ENCODE peak calls at places on chromosomes 6 and 20, in six cellular contexts. One of them, this sample, is unnamed.

GRCh38 chr6:122839477-122839876 is 50.4 kb downstream of the SMPDL3A start:
- DNase-seq in GM12865: peak
- DNase-seq in body of pancreas: peak
- DNase-seq in stomach: peak
- DNase-seq in neuronal stem cell: peak
- DNase-seq in esophagus squamous epithelium: no peak
- DNase-seq in this sample: peak

GRCh38 chr6:20688710-20689500 is 154.6 kb downstream of the CDKAL1 start:
- DNase-seq in GM12865: peak
- DNase-seq in body of pancreas: no peak
- DNase-seq in stomach: no peak
- DNase-seq in neuronal stem cell: no peak
- DNase-seq in esophagus squamous epithelium: no peak
- DNase-seq in this sample: peak

GRCh38 chr6:148343383-148343782 is 745 bp downstream of the SASH1 start:
- DNase-seq in GM12865: no peak
- DNase-seq in body of pancreas: no peak
- DNase-seq in stomach: no peak
- DNase-seq in neuronal stem cell: no peak
- DNase-seq in esophagus squamous epithelium: no peak
- DNase-seq in this sample: no peak

GRCh38 chr20:36541227-36542018 is at the start of gene MYL9:
- DNase-seq in GM12865: peak
- DNase-seq in body of pancreas: peak
- DNase-seq in stomach: peak
- DNase-seq in neuronal stem cell: peak
- DNase-seq in esophagus squamous epithelium: no peak
- DNase-seq in this sample: peak

GRCh38 chr6:153162646-153163045 is 31.6 kb upstream of the RGS17 start:
- DNase-seq in GM12865: no peak
- DNase-seq in body of pancreas: no peak
- DNase-seq in stomach: no peak
- DNase-seq in neuronal stem cell: no peak
- DNase-seq in esophagus squamous epithelium: no peak
- DNase-seq in this sample: no peak

GRCh38 chr20:53087034-53087777 is 115.0 kb downstream of the TSHZ2 start:
- DNase-seq in GM12865: no peak
- DNase-seq in body of pancreas: no peak
- DNase-seq in stomach: no peak
- DNase-seq in neuronal stem cell: no peak
- DNase-seq in esophagus squamous epithelium: no peak
- DNase-seq in this sample: no peak

GRCh38 chr6:16857969-16858592 is 96.8 kb upstream of the ATXN1 start:
- DNase-seq in GM12865: no peak
- DNase-seq in body of pancreas: no peak
- DNase-seq in stomach: no peak
- DNase-seq in neuronal stem cell: no peak
- DNase-seq in esophagus squamous epithelium: no peak
- DNase-seq in this sample: no peak

GRCh38 chr6:44117397-44118128 is 9.7 kb downstream of the MRPL14 start:
- DNase-seq in GM12865: no peak
- DNase-seq in body of pancreas: peak
- DNase-seq in stomach: peak
- DNase-seq in neuronal stem cell: no peak
- DNase-seq in esophagus squamous epithelium: no peak
- DNase-seq in this sample: no peak

DNA sequence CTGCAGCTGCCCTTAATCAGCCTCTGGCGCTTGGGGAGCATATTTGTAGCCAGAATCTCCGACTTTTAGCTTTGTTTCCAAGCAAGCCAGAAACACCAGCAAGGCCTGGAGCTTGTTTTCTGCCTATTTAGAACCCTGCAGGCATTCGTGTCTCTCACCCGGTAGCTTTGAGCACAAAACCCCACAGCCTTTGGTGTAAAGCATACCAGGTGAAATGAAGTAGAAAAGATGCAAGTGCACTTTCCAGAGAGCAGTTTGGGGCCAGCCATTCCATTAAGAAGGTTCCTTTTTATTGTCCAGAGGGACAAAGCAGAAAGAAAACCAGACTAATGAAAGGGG is 736 bp downstream of the FAM217B start:
- DNase-seq in GM12865: no peak
- DNase-seq in body of pancreas: no peak
- DNase-seq in stomach: no peak
- DNase-seq in neuronal stem cell: no peak
- DNase-seq in esophagus squamous epithelium: no peak
- DNase-seq in this sample: no peak
- H3K4me3 ChIP-seq in GM12865: peak
- H3K4me3 ChIP-seq in body of pancreas: peak
- H3K4me3 ChIP-seq in stomach: peak
- H3K4me3 ChIP-seq in neuronal stem cell: peak
- H3K4me3 ChIP-seq in esophagus squamous epithelium: peak
- H3K4me3 ChIP-seq in this sample: peak

DNA sequence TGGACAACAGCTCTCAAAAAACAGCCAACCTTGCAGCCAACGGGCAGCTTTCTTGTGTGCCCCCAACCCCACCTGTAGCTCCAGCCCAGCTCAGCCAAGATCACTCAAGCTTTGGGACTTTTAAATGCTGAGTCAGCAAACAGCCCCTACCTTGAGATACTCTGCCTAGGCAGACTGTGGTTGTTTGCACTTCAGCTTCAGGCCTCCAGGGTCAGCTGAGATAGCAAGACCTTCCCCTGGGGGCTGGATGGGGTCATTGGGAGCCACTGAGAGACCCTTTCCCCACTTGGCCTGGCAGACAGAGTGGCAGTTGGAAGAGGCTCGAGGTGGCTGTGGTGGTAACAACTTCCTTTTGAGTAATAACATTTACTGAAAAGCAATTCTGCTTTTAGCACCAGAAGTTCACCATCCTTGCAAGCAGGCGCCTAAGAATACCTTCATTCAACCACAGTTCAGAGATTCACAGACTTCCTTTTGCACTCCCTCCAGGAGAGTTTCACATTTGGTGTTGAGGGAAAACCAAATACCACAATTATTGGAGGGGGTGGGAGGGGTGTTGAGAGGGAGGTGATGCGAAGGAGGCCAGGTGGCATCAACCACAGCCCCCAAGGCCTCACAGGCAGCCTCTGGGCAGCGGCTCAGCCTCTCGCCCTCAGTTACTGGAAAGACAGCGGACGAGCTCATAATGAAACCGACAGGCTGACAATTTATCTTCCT is 148.0 kb downstream of the CEBPB start:
- DNase-seq in GM12865: peak
- DNase-seq in body of pancreas: no peak
- DNase-seq in stomach: no peak
- DNase-seq in neuronal stem cell: no peak
- DNase-seq in esophagus squamous epithelium: no peak
- DNase-seq in this sample: no peak
- H3K4me3 ChIP-seq in GM12865: peak
- H3K4me3 ChIP-seq in body of pancreas: no peak
- H3K4me3 ChIP-seq in stomach: no peak
- H3K4me3 ChIP-seq in neuronal stem cell: no peak
- H3K4me3 ChIP-seq in esophagus squamous epithelium: peak
- H3K4me3 ChIP-seq in this sample: no peak

GRCh38 chr6:14997507-14997906 is 248.4 kb upstream of the JARID2 start:
- DNase-seq in GM12865: no peak
- DNase-seq in body of pancreas: no peak
- DNase-seq in stomach: no peak
- DNase-seq in neuronal stem cell: no peak
- DNase-seq in esophagus squamous epithelium: no peak
- DNase-seq in this sample: no peak
- H3K4me3 ChIP-seq in GM12865: no peak
- H3K4me3 ChIP-seq in body of pancreas: no peak
- H3K4me3 ChIP-seq in stomach: no peak
- H3K4me3 ChIP-seq in neuronal stem cell: no peak
- H3K4me3 ChIP-seq in esophagus squamous epithelium: no peak
- H3K4me3 ChIP-seq in this sample: no peak

DNA sequence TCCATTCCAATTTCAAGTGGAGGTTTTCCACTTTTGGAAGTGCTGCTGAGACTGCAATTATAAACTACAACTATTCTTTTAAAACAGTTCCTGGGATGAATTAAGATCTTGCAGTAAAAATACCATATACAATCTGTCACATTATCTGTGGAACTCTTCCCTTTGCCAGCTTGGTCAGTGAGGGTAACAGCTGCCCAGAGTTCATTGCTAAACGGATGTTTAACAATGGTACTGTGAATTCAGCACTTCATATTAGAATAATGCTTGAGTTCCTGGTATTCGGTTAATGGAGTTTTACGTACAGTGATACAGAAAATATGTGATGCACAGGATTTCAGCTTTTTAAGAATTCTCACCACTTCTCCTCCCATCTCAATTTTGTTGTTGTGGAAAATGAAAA is 51.5 kb downstream of the KCNS1 start:
- DNase-seq in GM12865: no peak
- DNase-seq in body of pancreas: no peak
- DNase-seq in stomach: no peak
- DNase-seq in neuronal stem cell: no peak
- DNase-seq in esophagus squamous epithelium: no peak
- DNase-seq in this sample: no peak
- H3K4me3 ChIP-seq in GM12865: no peak
- H3K4me3 ChIP-seq in body of pancreas: no peak
- H3K4me3 ChIP-seq in stomach: no peak
- H3K4me3 ChIP-seq in neuronal stem cell: no peak
- H3K4me3 ChIP-seq in esophagus squamous epithelium: no peak
- H3K4me3 ChIP-seq in this sample: no peak

GRCh38 chr6:69878795-69879194 is 12.4 kb downstream of the COL19A1 start:
- DNase-seq in GM12865: no peak
- DNase-seq in body of pancreas: no peak
- DNase-seq in stomach: no peak
- DNase-seq in neuronal stem cell: no peak
- DNase-seq in esophagus squamous epithelium: no peak
- DNase-seq in this sample: no peak
- H3K4me3 ChIP-seq in GM12865: no peak
- H3K4me3 ChIP-seq in body of pancreas: no peak
- H3K4me3 ChIP-seq in stomach: no peak
- H3K4me3 ChIP-seq in neuronal stem cell: no peak
- H3K4me3 ChIP-seq in esophagus squamous epithelium: no peak
- H3K4me3 ChIP-seq in this sample: no peak

GRCh38 chr20:50381053-50381732 is 129.0 kb upstream of the PTPN1 start:
- DNase-seq in GM12865: no peak
- DNase-seq in body of pancreas: no peak
- DNase-seq in stomach: no peak
- DNase-seq in neuronal stem cell: no peak
- DNase-seq in esophagus squamous epithelium: no peak
- DNase-seq in this sample: no peak

GRCh38 chr20:50379991-50380696 is 130.0 kb upstream of the PTPN1 start:
- DNase-seq in GM12865: no peak
- DNase-seq in body of pancreas: no peak
- DNase-seq in stomach: no peak
- DNase-seq in neuronal stem cell: no peak
- DNase-seq in esophagus squamous epithelium: no peak
- DNase-seq in this sample: no peak

GRCh38 chr20:50380697-50381040 is 129.5 kb upstream of the PTPN1 start:
- DNase-seq in GM12865: no peak
- DNase-seq in body of pancreas: peak
- DNase-seq in stomach: peak
- DNase-seq in neuronal stem cell: no peak
- DNase-seq in esophagus squamous epithelium: no peak
- DNase-seq in this sample: peak

GRCh38 chr20:50378170-50379000 is 131.8 kb upstream of the PTPN1 start:
- DNase-seq in GM12865: no peak
- DNase-seq in body of pancreas: no peak
- DNase-seq in stomach: no peak
- DNase-seq in neuronal stem cell: no peak
- DNase-seq in esophagus squamous epithelium: no peak
- DNase-seq in this sample: no peak

DNA sequence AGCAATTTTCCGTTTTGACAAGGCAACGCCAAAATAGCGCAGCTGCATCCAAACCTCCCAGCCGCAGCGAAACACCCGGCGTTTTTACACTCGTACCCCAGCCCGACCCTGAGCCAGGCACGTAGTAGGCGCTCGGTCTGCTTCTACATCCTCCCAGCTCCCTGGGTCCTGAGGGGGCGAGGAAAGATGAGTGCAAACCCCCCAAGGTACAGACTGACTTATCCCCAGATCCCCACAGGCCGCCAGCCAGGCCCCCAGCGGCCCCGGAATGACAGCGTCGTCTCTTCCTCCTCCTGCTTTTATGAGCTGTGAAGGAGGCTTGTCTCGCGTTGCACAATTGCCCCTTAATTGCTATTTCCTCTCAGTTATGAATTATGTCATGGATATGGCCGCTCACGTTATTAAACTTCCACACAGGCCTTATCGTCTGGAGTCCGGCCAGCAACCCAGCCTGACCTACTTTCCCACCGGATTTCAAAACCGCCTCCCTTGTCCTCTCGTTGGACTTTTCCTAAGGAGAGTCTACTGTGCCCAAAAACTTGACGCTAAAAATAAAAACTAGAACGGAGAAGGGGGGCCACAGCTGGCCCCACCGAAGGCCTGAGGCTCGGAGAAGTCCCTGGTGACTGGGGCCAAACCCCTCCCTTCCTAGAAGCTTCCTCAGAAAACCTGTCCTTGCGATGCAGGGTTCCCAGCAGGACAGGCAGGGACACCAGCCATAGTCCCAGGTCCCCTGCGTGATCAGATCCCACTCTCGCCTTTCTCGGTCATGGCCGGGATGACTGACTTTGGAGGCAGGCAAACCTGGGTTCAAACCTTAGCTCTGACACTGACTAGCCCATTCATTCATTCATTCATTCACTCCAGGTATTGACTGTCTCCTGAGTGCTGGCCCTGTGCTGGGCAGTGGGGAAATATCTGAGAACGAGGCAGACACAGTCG is 130.9 kb upstream of the PTPN1 start:
- DNase-seq in GM12865: no peak
- DNase-seq in body of pancreas: peak
- DNase-seq in stomach: peak
- DNase-seq in neuronal stem cell: no peak
- DNase-seq in esophagus squamous epithelium: peak
- DNase-seq in this sample: peak
- H3K4me3 ChIP-seq in GM12865: no peak
- H3K4me3 ChIP-seq in body of pancreas: no peak
- H3K4me3 ChIP-seq in stomach: no peak
- H3K4me3 ChIP-seq in neuronal stem cell: no peak
- H3K4me3 ChIP-seq in esophagus squamous epithelium: peak
- H3K4me3 ChIP-seq in this sample: no peak

DNA sequence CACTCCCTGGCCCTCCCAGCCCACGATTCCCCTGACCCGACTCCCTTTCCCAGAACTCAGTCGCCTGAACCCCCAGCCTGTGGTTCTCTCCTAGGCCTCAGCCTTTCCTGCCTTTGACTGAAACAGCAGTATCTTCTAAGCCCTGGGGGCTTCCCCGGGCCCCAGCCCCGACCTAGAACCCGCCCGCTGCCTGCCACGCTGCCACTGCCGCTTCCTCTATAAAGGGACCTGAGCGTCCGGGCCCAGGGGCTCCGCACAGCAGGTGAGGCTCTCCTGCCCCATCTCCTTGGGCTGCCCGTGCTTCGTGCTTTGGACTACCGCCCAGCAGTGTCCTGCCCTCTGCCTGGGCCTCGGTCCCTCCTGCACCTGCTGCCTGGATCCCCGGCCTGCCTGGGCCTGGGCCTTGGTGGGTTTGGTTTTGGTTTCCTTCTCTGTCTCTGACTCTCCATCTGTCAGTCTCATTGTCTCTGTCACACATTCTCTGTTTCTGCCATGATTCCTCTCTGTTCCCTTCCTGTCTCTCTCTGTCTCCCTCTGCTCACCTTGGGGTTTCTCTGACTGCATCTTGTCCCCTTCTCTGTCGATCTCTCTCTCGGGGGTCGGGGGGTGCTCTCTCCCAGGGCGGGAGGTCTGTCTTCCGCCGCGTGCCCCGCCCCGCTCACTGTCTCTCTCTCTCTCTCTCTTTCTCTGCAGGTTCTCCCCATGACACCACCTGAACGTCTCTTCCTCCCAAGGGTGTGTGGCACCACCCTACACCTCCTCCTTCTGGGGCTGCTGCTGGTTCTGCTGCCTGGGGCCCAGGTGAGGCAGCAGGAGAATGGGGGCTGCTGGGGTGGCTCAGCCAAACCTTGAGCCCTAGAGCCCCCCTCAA is at the start of gene LTA:
- DNase-seq in GM12865: peak
- DNase-seq in body of pancreas: no peak
- DNase-seq in stomach: no peak
- DNase-seq in neuronal stem cell: no peak
- DNase-seq in esophagus squamous epithelium: no peak
- DNase-seq in this sample: no peak
- H3K4me3 ChIP-seq in GM12865: peak
- H3K4me3 ChIP-seq in body of pancreas: no peak
- H3K4me3 ChIP-seq in stomach: peak
- H3K4me3 ChIP-seq in neuronal stem cell: no peak
- H3K4me3 ChIP-seq in esophagus squamous epithelium: peak
- H3K4me3 ChIP-seq in this sample: no peak